ENCODE peak calls at places on chromosomes 4 and X, in eight cellular contexts. D, F, R, S, A, M, O and C are unnamed samples.

GRCh38 chr4:71941001-71941400 is 90.8 kb upstream of the NPFFR2 start:
- DNase-seq in O (peak), F (peak), S (peak), R (no peak), M (no peak), A (peak), D (no peak), C (no peak)

GRCh38 chrX:28278236-28278635 is 297.0 kb upstream of the DCAF8L1 start:
- DNase-seq in F (no peak), D (peak), O (no peak), R (no peak), M (no peak), A (peak), S (no peak), C (no peak)

GRCh38 chr4:8917321-8917811 is 45.7 kb upstream of the HMX1 start:
- DNase-seq in R (no peak), M (no peak), A (no peak), O (peak), S (no peak), F (no peak), D (no peak), C (peak)

GRCh38 chr4:154164931-154165839 is 326.4 kb downstream of the DCHS2 start:
- DNase-seq in R (no peak), F (peak), S (peak), O (peak), D (peak), M (no peak), A (no peak), C (no peak)

GRCh38 chrX:123590842-123591491 is 141.9 kb downstream of the THOC2 start:
- DNase-seq in S (peak), D (peak), A (peak), R (no peak), M (peak), O (peak), F (peak), C (no peak)

GRCh38 chrX:7170903-7171302 is 22.9 kb upstream of the PUDP start:
- DNase-seq in M (no peak), D (peak), A (peak), O (peak), R (no peak), S (no peak), F (no peak), C (no peak)

GRCh38 chr4:81052119-81053068 is 21.9 kb downstream of the BMP3 start:
- DNase-seq in O (peak), A (peak), R (no peak), S (peak), M (peak), D (peak), F (peak), C (peak)

GRCh38 chr4:99790796-99791617 is 25.6 kb upstream of the DAPP1 start:
- DNase-seq in F (no peak), M (no peak), D (peak), O (no peak), A (no peak), S (peak), R (no peak), C (no peak)

GRCh38 chrX:314049-314448 is 4.5 kb downstream of the GTPBP6 start:
- DNase-seq in M (no peak), D (no peak), R (no peak), S (no peak), F (no peak), A (no peak), O (no peak), C (no peak)

GRCh38 chrX:119708936-119709335 is 16.0 kb upstream of the SEPTIN6 start:
- DNase-seq in S (no peak), F (peak), D (no peak), A (no peak), M (no peak), R (no peak), O (no peak), C (no peak)

GRCh38 chrX:119709630-119710029 is 16.7 kb upstream of the SEPTIN6 start:
- DNase-seq in D (no peak), A (no peak), S (no peak), O (no peak), M (no peak), R (no peak), F (no peak), C (no peak)

GRCh38 chrX:119706616-119707015 is 13.6 kb upstream of the SEPTIN6 start:
- DNase-seq in F (no peak), O (no peak), M (no peak), D (no peak), A (no peak), R (no peak), S (no peak), C (no peak)
- TF ChIP-seq CTCF in F (no peak), O (no peak), M (no peak), D (no peak), A (no peak), R (no peak), S (no peak), C (no peak)

GRCh38 chr4:72993876-72994275 is 75.6 kb downstream of the COX18 start:
- DNase-seq in A (no peak), F (no peak), D (no peak), R (no peak), M (no peak), S (no peak), O (no peak), C (no peak)

GRCh38 chr4:72984351-72984750 is 85.2 kb downstream of the COX18 start:
- DNase-seq in O (no peak), R (no peak), S (no peak), D (no peak), M (no peak), F (no peak), A (no peak), C (no peak)

GRCh38 chr4:72983706-72984105 is 85.8 kb downstream of the COX18 start:
- DNase-seq in S (no peak), R (no peak), A (peak), M (no peak), O (no peak), D (no peak), F (no peak), C (no peak)

GRCh38 chr4:72991889-72992288 is 77.6 kb downstream of the COX18 start:
- DNase-seq in R (no peak), M (no peak), S (peak), A (no peak), D (no peak), O (no peak), F (no peak), C (no peak)

GRCh38 chr4:72987741-72988729 is 81.5 kb downstream of the COX18 start:
- DNase-seq in M (no peak), O (no peak), S (no peak), D (no peak), F (no peak), A (no peak), R (no peak), C (no peak)
- TF ChIP-seq CTCF in M (no peak), O (no peak), S (no peak), D (no peak), F (no peak), A (no peak), R (no peak), C (no peak)

GRCh38 chr4:65669008-65669971 is 999 bp downstream of the EPHA5 start:
- DNase-seq in D (peak), O (peak), R (no peak), F (no peak), A (no peak), M (peak), S (no peak), C (peak)
- TF ChIP-seq CTCF in D (no peak), O (no peak), R (no peak), F (no peak), A (no peak), M (no peak), S (no peak), C (no peak)

DNA sequence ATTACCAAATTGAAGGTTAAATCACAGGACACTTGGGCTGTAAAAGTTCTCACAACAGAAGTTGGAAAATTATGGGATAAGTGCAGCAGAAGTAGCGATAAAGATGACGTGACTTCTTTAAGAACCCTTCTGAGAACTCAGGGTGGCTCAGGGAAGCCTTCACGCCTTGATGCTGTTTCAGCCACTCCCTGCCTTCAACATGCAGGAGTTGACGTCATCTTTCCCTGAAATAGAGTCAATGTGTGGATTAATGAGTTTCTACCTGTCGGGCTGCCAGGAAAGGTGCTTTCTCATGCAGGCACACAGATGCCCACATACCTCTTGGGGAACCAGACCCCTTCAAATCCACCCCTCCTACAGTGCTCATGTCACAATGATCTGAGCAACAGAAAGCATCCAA is 10.8 kb upstream of the GPM6B start:
- DNase-seq in F (no peak), S (peak), M (no peak), D (no peak), A (no peak), O (no peak), R (no peak), C (no peak)
- TF ChIP-seq CTCF in F (no peak), S (no peak), M (no peak), D (no peak), A (no peak), O (no peak), R (no peak), C (no peak)